ENCODE peak calls at places on chromosomes 16 and 17, in five cellular contexts. A is left ventricle myocardium inferior, C is fibroblast of lung, X is kidney epithelial cell, L is mammary epithelial cell. K is an unnamed sample.

GRCh38 chr16:58656872-58657271 is 27.2 kb upstream of the CNOT1 start:
- DNase-seq in A (no peak), X (no peak), L (no peak), C (no peak), K (no peak)

GRCh38 chr17:37844977-37845293 is 79.3 kb upstream of the TBC1D3K start:
- DNase-seq in C (no peak), X (no peak), A (no peak), L (no peak), K (no peak)

GRCh38 chr16:76639685-76640289 is 362.6 kb downstream of the CNTNAP4 start:
- DNase-seq in A (no peak), L (peak; percentile 47), X (no peak), C (peak; percentile 81), K (no peak)

GRCh38 chr16:1261131-1261917 is 5.5 kb downstream of the TPSD1 start:
- DNase-seq in A (no peak), C (no peak), X (no peak), L (peak; percentile 21), K (no peak)

GRCh38 chr17:61362852-61363600 is 36.6 kb upstream of the TBX2 start:
- DNase-seq in X (no peak), A (no peak), L (no peak), C (no peak), K (no peak)

GRCh38 chr17:82781894-82782274 is 30.0 kb downstream of the TBCD start:
- DNase-seq in C (peak; percentile 76), X (peak; percentile 23), A (peak; percentile 82), L (peak; percentile 62), K (no peak)

GRCh38 chr16:19912445-19913305 is 28.0 kb upstream of the GPRC5B start:
- DNase-seq in C (peak; percentile 44), A (no peak), L (peak; percentile 62), X (peak; percentile 47), K (no peak)

GRCh38 chr17:51133365-51133764 is 12.7 kb upstream of the SPAG9 start:
- DNase-seq in C (no peak), X (no peak), A (no peak), L (no peak), K (no peak)

GRCh38 chr17:29150191-29150590 is 30.0 kb downstream of the MYO18A start:
- DNase-seq in L (peak; percentile 87), X (no peak), C (no peak), A (no peak), K (no peak)

GRCh38 chr16:81883235-81883634 is 104.1 kb downstream of the PLCG2 start:
- DNase-seq in C (no peak), X (no peak), A (no peak), L (no peak), K (no peak)

GRCh38 chr17:83128306-83129240 is 49.2 kb downstream of the METRNL start:
- DNase-seq in X (no peak), L (no peak), A (no peak), C (no peak), K (no peak)

GRCh38 chr17:53490447-53490968 is 332.2 kb upstream of the KIF2B start:
- DNase-seq in A (no peak), X (no peak), L (no peak), C (no peak), K (no peak)

GRCh38 chr16:8740775-8741355 is 56.6 kb downstream of the TMEM186 start:
- DNase-seq in L (no peak), A (no peak), X (no peak), C (no peak), K (no peak)

GRCh38 chr16:15523092-15523541 is 88.7 kb downstream of the BMERB1 start:
- DNase-seq in A (peak; percentile 19), L (no peak), X (no peak), C (no peak), K (no peak)

GRCh38 chr17:79220715-79221291 is 146.2 kb downstream of the ENGASE start:
- DNase-seq in L (no peak), C (no peak), X (no peak), A (no peak), K (no peak)

GRCh38 chr16:12344577-12345343 is 368.2 kb downstream of the SNX29 start:
- DNase-seq in A (no peak), X (no peak), L (no peak), C (no peak), K (no peak)

GRCh38 chr16:10037771-10038170 is 144.5 kb downstream of the GRIN2A start:
- DNase-seq in C (no peak), A (no peak), X (no peak), L (no peak), K (no peak)

GRCh38 chr16:11556945-11557720 is 29.6 kb downstream of the LITAF start:
- DNase-seq in X (no peak), L (no peak), C (no peak), A (no peak), K (no peak)

GRCh38 chr16:6484931-6485330 is 847.7 kb upstream of the RBFOX1 start:
- DNase-seq in C (no peak), A (no peak), X (no peak), L (peak; percentile 1), K (no peak)

GRCh38 chr16:81626181-81626674 is 152.9 kb upstream of the PLCG2 start:
- DNase-seq in C (no peak), A (no peak), X (no peak), L (peak; percentile 76), K (no peak)

GRCh38 chr17:59812139-59812538 is 80.6 kb downstream of the TUBD1 start:
- DNase-seq in L (no peak), C (no peak), X (no peak), A (no peak), K (no peak)

GRCh38 chr17:70295732-70296131 is 126.4 kb downstream of the KCNJ2 start:
- DNase-seq in C (no peak), X (no peak), A (peak; percentile 22), L (no peak), K (no peak)

GRCh38 chr16:51755039-51755501 is 604.0 kb upstream of the SALL1 start:
- DNase-seq in C (no peak), L (peak; percentile 0), A (no peak), X (no peak), K (no peak)

GRCh38 chr17:43581130-43581529 is 35.0 kb upstream of the ETV4 start:
- DNase-seq in L (no peak), C (no peak), A (no peak), X (no peak), K (no peak)

DNA sequence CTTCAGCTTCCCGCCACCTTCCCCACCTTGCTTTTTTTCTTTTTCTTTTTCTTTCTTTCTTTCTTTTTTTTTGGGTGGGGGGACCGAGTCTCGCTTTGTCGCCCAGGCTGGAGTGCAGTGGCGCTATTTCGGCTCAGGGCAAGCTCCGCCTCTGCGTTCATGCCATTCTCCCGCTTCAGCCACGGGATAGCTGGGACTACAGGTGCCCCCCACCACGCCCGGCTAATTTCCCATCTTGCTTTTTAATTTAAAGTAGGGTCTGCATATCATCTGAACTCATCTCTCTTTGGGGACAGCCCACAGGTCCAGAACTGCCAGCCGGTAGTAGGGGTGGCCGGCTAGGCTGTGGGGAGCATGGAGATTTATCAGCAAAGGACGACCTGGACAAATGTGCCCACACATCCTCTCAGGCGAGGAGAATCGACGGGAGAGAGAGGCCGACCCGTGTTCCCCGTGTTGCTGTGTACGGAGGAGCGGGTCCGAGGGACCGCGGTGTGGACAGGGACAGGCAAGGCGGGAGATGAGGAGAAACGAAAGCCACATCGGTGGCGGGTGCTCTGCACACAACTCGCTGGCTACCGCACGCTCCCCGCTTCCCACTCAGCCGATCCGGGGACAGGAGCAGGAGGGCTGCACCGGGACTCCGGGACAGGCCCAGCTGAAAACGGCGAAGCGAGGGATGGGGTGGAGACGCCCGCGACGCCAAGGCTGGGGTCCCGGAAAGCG is 2.4 kb downstream of the MT1M start:
- DNase-seq in L (no peak), A (no peak), X (no peak), C (no peak), K (no peak)
- H3K4me3 ChIP-seq in L (no peak overlapping the region), A (peak overlapping the region; percentile 51), X (no peak overlapping the region), C (peak overlapping the region; percentile 16), K (no peak overlapping the region)

DNA sequence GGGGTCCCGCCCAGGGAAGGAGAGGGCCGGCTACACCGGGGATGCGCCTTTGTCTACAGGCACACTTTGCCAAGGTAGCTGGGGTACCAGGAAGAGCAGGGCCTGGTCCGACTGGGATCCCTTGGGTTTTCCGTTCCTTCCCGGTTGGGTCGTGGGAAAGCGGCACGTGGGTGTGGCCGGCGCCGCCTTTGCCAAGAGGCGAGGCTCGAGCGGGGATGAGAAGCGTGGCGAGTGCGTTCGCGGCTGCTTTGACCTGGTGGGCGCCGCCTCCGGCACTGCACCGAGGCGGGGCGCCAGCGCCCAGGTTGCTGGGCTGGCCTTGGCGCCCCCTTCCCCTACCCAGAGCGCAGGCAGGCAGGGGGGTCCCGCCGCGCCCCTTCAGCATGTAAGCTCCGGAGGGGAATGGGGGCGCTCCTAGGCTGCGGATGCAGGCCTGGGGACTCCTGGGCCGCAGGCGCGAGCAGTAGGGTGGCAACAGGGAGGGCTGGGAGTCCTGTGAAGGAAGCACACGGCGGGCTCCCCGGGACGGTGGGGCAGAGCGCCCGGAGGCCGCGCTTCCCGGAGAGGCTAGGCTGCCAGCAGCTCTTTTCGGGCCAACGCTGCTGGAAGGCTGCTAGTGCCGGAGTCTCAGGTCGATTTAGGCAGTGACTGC is 2.0 kb downstream of the HAS3 start:
- DNase-seq in C (peak; percentile 15), L (peak; percentile 52), X (no peak), A (peak; percentile 40), K (no peak)
- H3K4me3 ChIP-seq in C (no peak overlapping the region), L (peak overlapping the region; percentile 80), X (peak overlapping the region; percentile 69), A (peak overlapping the region; percentile 73), K (no peak overlapping the region)

GRCh38 chr17:66330646-66331037 is 28.2 kb downstream of the PRKCA start:
- DNase-seq in A (no peak), X (no peak), C (no peak), L (no peak), K (no peak)

GRCh38 chr17:66335797-66336196 is 33.4 kb downstream of the PRKCA start:
- DNase-seq in C (no peak), L (no peak), A (no peak), X (no peak), K (no peak)

GRCh38 chr17:66326476-66327047 is 24.1 kb downstream of the PRKCA start:
- DNase-seq in C (no peak), A (no peak), X (no peak), L (no peak), K (no peak)

DNA sequence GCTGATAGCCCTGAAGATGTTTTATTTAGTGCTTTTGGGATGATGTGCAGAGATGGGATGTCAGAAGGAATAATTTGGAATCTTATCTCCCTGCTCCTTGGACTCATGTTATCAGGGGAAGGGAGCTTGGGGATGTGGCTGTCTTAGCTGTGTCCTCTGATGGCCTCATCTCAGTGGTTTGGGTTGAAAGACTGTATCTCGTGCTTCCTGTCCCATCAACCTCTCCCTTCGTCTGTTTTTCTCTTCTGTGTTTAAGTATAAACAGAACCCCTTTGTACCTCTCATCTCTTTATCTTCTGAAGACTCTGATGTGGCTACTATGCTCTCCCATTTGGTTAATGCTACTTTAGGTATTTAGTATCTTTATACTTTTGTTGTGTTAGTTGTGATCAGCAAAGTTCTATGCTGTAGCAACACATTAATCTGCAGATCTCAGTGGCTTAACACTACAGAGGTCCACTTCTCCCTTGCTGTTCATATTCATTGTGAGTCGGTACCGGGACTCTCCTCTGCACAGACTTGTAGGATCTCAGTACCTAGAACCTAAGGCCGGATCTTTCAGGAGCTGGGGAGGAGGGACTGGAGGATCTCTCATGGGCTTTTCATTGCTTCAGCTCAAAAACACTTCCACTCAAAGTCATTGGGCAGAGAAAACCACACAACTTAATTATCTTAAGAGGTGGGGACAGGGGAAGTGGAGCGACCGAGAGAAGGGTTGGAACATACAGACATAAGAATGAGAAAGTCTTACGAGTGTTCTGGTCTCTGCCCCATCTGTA is 28.8 kb downstream of the PRKCA start:
- DNase-seq in L (no peak), A (no peak), X (no peak), C (no peak), K (no peak)
- H3K4me3 ChIP-seq in L (no peak overlapping the region), A (no peak overlapping the region), X (no peak overlapping the region), C (no peak overlapping the region), K (no peak overlapping the region)

GRCh38 chr17:42458497-42459255 is at the start of gene ATP6V0A1:
- DNase-seq in A (peak; percentile 97), C (peak; percentile 84), X (no peak), L (peak; percentile 70), K (no peak)
- H3K4me3 ChIP-seq in A (peak within 1 kb of the TSS; percentile 81), C (peak within 1 kb of the TSS; percentile 81), X (peak within 1 kb of the TSS; percentile 83), L (peak within 1 kb of the TSS; percentile 73), K (peak within 1 kb of the TSS; percentile 81)